ENCODE peak calls at places on chromosomes 4 and X, in eight cellular contexts. One of them, this sample, is unnamed.

GRCh38 chr4:140054861-140055260 is 99.1 kb downstream of the MAML3 start:
- DNase-seq in activated CD4-positive, alpha-beta T cell treated with anti-CD3 and anti-CD28 coated beads, Interleukin-2, amount 10 ng/mL, durations not matched to agents 7 days and 5 days: no peak
- DNase-seq in PC-3: no peak
- DNase-seq in body of pancreas: no peak
- DNase-seq in ureter: no peak
- DNase-seq in GM12865: no peak
- DNase-seq in activated T-helper 1 cell treated with anti-CD3 and anti-CD28 coated beads, Interleukin-12 subunit alpha, Interleukin-12 subunit beta, Interleukin-2, Interleukin-4 antibody, amounts not matched to agents 30 ng/mL and 10 ng/mL and 1 ng/mL, durations not matched to agents 14 hours and 24 hours and 36 hours: no peak
- DNase-seq in psoas muscle: no peak
- DNase-seq in this sample: no peak

GRCh38 chrX:41688835-41689234 is at the start of gene GPR34:
- DNase-seq in activated CD4-positive, alpha-beta T cell treated with anti-CD3 and anti-CD28 coated beads, Interleukin-2, amount 10 ng/mL, durations not matched to agents 7 days and 5 days: peak
- DNase-seq in PC-3: no peak
- DNase-seq in body of pancreas: no peak
- DNase-seq in ureter: no peak
- DNase-seq in GM12865: no peak
- DNase-seq in activated T-helper 1 cell treated with anti-CD3 and anti-CD28 coated beads, Interleukin-12 subunit alpha, Interleukin-12 subunit beta, Interleukin-2, Interleukin-4 antibody, amounts not matched to agents 30 ng/mL and 10 ng/mL and 1 ng/mL, durations not matched to agents 14 hours and 24 hours and 36 hours: no peak
- DNase-seq in psoas muscle: no peak
- DNase-seq in this sample: no peak

GRCh38 chr4:145939241-145939640 is 618 bp upstream of the ZNF827 start:
- DNase-seq in activated CD4-positive, alpha-beta T cell treated with anti-CD3 and anti-CD28 coated beads, Interleukin-2, amount 10 ng/mL, durations not matched to agents 7 days and 5 days: no peak
- DNase-seq in PC-3: peak
- DNase-seq in body of pancreas: no peak
- DNase-seq in ureter: no peak
- DNase-seq in GM12865: no peak
- DNase-seq in activated T-helper 1 cell treated with anti-CD3 and anti-CD28 coated beads, Interleukin-12 subunit alpha, Interleukin-12 subunit beta, Interleukin-2, Interleukin-4 antibody, amounts not matched to agents 30 ng/mL and 10 ng/mL and 1 ng/mL, durations not matched to agents 14 hours and 24 hours and 36 hours: no peak
- DNase-seq in psoas muscle: no peak
- DNase-seq in this sample: no peak

GRCh38 chr4:147754037-147754445 is 22.2 kb downstream of the ARHGAP10 start:
- DNase-seq in activated CD4-positive, alpha-beta T cell treated with anti-CD3 and anti-CD28 coated beads, Interleukin-2, amount 10 ng/mL, durations not matched to agents 7 days and 5 days: no peak
- DNase-seq in PC-3: peak
- DNase-seq in body of pancreas: no peak
- DNase-seq in ureter: no peak
- DNase-seq in GM12865: no peak
- DNase-seq in activated T-helper 1 cell treated with anti-CD3 and anti-CD28 coated beads, Interleukin-12 subunit alpha, Interleukin-12 subunit beta, Interleukin-2, Interleukin-4 antibody, amounts not matched to agents 30 ng/mL and 10 ng/mL and 1 ng/mL, durations not matched to agents 14 hours and 24 hours and 36 hours: no peak
- DNase-seq in psoas muscle: no peak
- DNase-seq in this sample: no peak

GRCh38 chr4:115119804-115120352 is 6.5 kb upstream of the NDST4 start:
- DNase-seq in activated CD4-positive, alpha-beta T cell treated with anti-CD3 and anti-CD28 coated beads, Interleukin-2, amount 10 ng/mL, durations not matched to agents 7 days and 5 days: no peak
- DNase-seq in PC-3: no peak
- DNase-seq in body of pancreas: no peak
- DNase-seq in ureter: no peak
- DNase-seq in GM12865: no peak
- DNase-seq in activated T-helper 1 cell treated with anti-CD3 and anti-CD28 coated beads, Interleukin-12 subunit alpha, Interleukin-12 subunit beta, Interleukin-2, Interleukin-4 antibody, amounts not matched to agents 30 ng/mL and 10 ng/mL and 1 ng/mL, durations not matched to agents 14 hours and 24 hours and 36 hours: no peak
- DNase-seq in psoas muscle: no peak
- DNase-seq in this sample: no peak

GRCh38 chrX:103517246-103517645 is 2.0 kb downstream of the RAB40A start:
- DNase-seq in activated CD4-positive, alpha-beta T cell treated with anti-CD3 and anti-CD28 coated beads, Interleukin-2, amount 10 ng/mL, durations not matched to agents 7 days and 5 days: no peak
- DNase-seq in PC-3: no peak
- DNase-seq in body of pancreas: no peak
- DNase-seq in ureter: no peak
- DNase-seq in GM12865: no peak
- DNase-seq in activated T-helper 1 cell treated with anti-CD3 and anti-CD28 coated beads, Interleukin-12 subunit alpha, Interleukin-12 subunit beta, Interleukin-2, Interleukin-4 antibody, amounts not matched to agents 30 ng/mL and 10 ng/mL and 1 ng/mL, durations not matched to agents 14 hours and 24 hours and 36 hours: no peak
- DNase-seq in psoas muscle: no peak
- DNase-seq in this sample: no peak

GRCh38 chr4:41865306-41865980 is 69.8 kb upstream of the TMEM33 start:
- DNase-seq in activated CD4-positive, alpha-beta T cell treated with anti-CD3 and anti-CD28 coated beads, Interleukin-2, amount 10 ng/mL, durations not matched to agents 7 days and 5 days: no peak
- DNase-seq in PC-3: no peak
- DNase-seq in body of pancreas: no peak
- DNase-seq in ureter: no peak
- DNase-seq in GM12865: no peak
- DNase-seq in activated T-helper 1 cell treated with anti-CD3 and anti-CD28 coated beads, Interleukin-12 subunit alpha, Interleukin-12 subunit beta, Interleukin-2, Interleukin-4 antibody, amounts not matched to agents 30 ng/mL and 10 ng/mL and 1 ng/mL, durations not matched to agents 14 hours and 24 hours and 36 hours: no peak
- DNase-seq in psoas muscle: peak
- DNase-seq in this sample: no peak

GRCh38 chr4:186651624-186652023 is 72.0 kb downstream of the FAT1 start:
- DNase-seq in activated CD4-positive, alpha-beta T cell treated with anti-CD3 and anti-CD28 coated beads, Interleukin-2, amount 10 ng/mL, durations not matched to agents 7 days and 5 days: no peak
- DNase-seq in PC-3: no peak
- DNase-seq in body of pancreas: peak
- DNase-seq in ureter: peak
- DNase-seq in GM12865: no peak
- DNase-seq in activated T-helper 1 cell treated with anti-CD3 and anti-CD28 coated beads, Interleukin-12 subunit alpha, Interleukin-12 subunit beta, Interleukin-2, Interleukin-4 antibody, amounts not matched to agents 30 ng/mL and 10 ng/mL and 1 ng/mL, durations not matched to agents 14 hours and 24 hours and 36 hours: no peak
- DNase-seq in psoas muscle: peak
- DNase-seq in this sample: peak

GRCh38 chr4:69881173-69881773 is 21.3 kb upstream of the SULT1E1 start:
- DNase-seq in activated CD4-positive, alpha-beta T cell treated with anti-CD3 and anti-CD28 coated beads, Interleukin-2, amount 10 ng/mL, durations not matched to agents 7 days and 5 days: peak
- DNase-seq in PC-3: peak
- DNase-seq in body of pancreas: peak
- DNase-seq in ureter: no peak
- DNase-seq in GM12865: peak
- DNase-seq in activated T-helper 1 cell treated with anti-CD3 and anti-CD28 coated beads, Interleukin-12 subunit alpha, Interleukin-12 subunit beta, Interleukin-2, Interleukin-4 antibody, amounts not matched to agents 30 ng/mL and 10 ng/mL and 1 ng/mL, durations not matched to agents 14 hours and 24 hours and 36 hours: no peak
- DNase-seq in psoas muscle: no peak
- DNase-seq in this sample: no peak

This sample was measured in mucosa of gallbladder.